ENCODE peak calls at places on chromosomes 16 and 17, in four cellular contexts. U is tibial artery, S is uterus, Z is A549. Q is an unnamed sample.

GRCh38 chr16:69087161-69087581 is 18.3 kb upstream of the HAS3 start:
- DNase-seq in U (no peak), S (no peak), Z (no peak), Q (no peak)

GRCh38 chr16:57049678-57050077 is 42.7 kb upstream of the CPNE2 start:
- DNase-seq in U (no peak), S (no peak), Z (no peak), Q (no peak)

GRCh38 chr17:79919164-79919585 is 79.9 kb upstream of the CBX4 start:
- DNase-seq in U (peak; percentile 84), S (peak; percentile 62), Z (peak; percentile 74), Q (no peak)

GRCh38 chr17:50661795-50662391 is 27.2 kb downstream of the ABCC3 start:
- DNase-seq in U (peak; percentile 30), S (peak; percentile 62), Z (peak; percentile 100), Q (peak; percentile 96)

GRCh38 chr17:77178586-77178985 is 37.8 kb downstream of the SEC14L1 start:
- DNase-seq in U (no peak), S (no peak), Z (no peak), Q (no peak)

GRCh38 chr17:27494192-27495091 is 38.2 kb downstream of the KSR1 start:
- DNase-seq in U (peak; percentile 92), S (peak; percentile 47), Z (peak; percentile 83), Q (no peak)

GRCh38 chr17:50688168-50688719 is 19.5 kb downstream of the ANKRD40 start:
- DNase-seq in U (no peak), S (no peak), Z (no peak), Q (no peak)

GRCh38 chr16:2195316-2196161 is 866 bp downstream of the CASKIN1 start:
- DNase-seq in U (no peak), S (no peak), Z (no peak), Q (no peak)

GRCh38 chr17:45430738-45431530 is 1.7 kb downstream of the ARHGAP27 start:
- DNase-seq in U (no peak), S (no peak), Z (no peak), Q (no peak)

GRCh38 chr16:54288592-54289241 is 2.1 kb upstream of the IRX3 start:
- DNase-seq in U (no peak), S (no peak), Z (no peak), Q (no peak)

GRCh38 chr16:5575121-5575520 is 477.5 kb upstream of the EEF2KMT start:
- DNase-seq in U (no peak), S (no peak), Z (no peak), Q (no peak)

GRCh38 chr16:70572926-70573270 is 49.3 kb downstream of the SF3B3 start:
- DNase-seq in U (no peak), S (no peak), Z (no peak), Q (no peak)

GRCh38 chr16:53950677-53951076 is 246.7 kb downstream of the FTO start:
- DNase-seq in U (no peak), S (no peak), Z (no peak), Q (no peak)

GRCh38 chr17:82583720-82584234 is 64.2 kb downstream of the FOXK2 start:
- DNase-seq in U (no peak), S (no peak), Z (no peak), Q (no peak)

GRCh38 chr17:561118-561517 is 153.5 kb downstream of the VPS53 start:
- DNase-seq in U (no peak), S (no peak), Z (no peak), Q (no peak)

GRCh38 chr16:57260294-57260929 is 15.4 kb downstream of the ARL2BP start:
- DNase-seq in U (no peak), S (no peak), Z (no peak), Q (peak; percentile 72)

GRCh38 chr17:50909765-50910661 is 43.9 kb upstream of the TOB1 start:
- DNase-seq in U (no peak), S (no peak), Z (no peak), Q (no peak)

GRCh38 chr17:60743812-60744211 is 66.2 kb downstream of the BCAS3 start:
- DNase-seq in U (no peak), S (no peak), Z (no peak), Q (no peak)

GRCh38 chr16:79947771-79948170 is 347.2 kb upstream of the MAF start:
- DNase-seq in U (no peak), S (no peak), Z (no peak), Q (no peak)

GRCh38 chr16:11107781-11108465 is 148.1 kb downstream of the SOCS1 start:
- DNase-seq in U (no peak), S (no peak), Z (no peak), Q (peak; percentile 65)

GRCh38 chr17:77451271-77451893 is 310.6 kb downstream of the SEC14L1 start:
- DNase-seq in U (no peak), S (peak; percentile 75), Z (no peak), Q (peak; percentile 89)

GRCh38 chr17:74639704-74640142 is 16.2 kb upstream of the CD300E start:
- DNase-seq in U (peak; percentile 23), S (no peak), Z (no peak), Q (no peak)

GRCh38 chr16:46947900-46948547 is 25.4 kb downstream of the DNAJA2 start:
- DNase-seq in U (no peak), S (no peak), Z (peak; percentile 55), Q (peak; percentile 9)

GRCh38 chr17:30886187-30886586 is 19.9 kb downstream of the TEFM start:
- DNase-seq in U (no peak), S (no peak), Z (no peak), Q (no peak)

GRCh38 chr17:79073706-79074088 is 927 bp upstream of the ENGASE start:
- DNase-seq in U (no peak), S (no peak), Z (no peak), Q (no peak)

GRCh38 chr16:10961231-10961630 is 16.9 kb downstream of the CLEC16A start:
- DNase-seq in U (peak; percentile 72), S (no peak), Z (no peak), Q (peak; percentile 41)

GRCh38 chr16:30027588-30028437 is 3.3 kb downstream of the TLCD3B start:
- DNase-seq in U (no peak), S (no peak), Z (no peak), Q (no peak)

GRCh38 chr17:5757306-5757907 is 173.1 kb upstream of the NLRP1 start:
- DNase-seq in U (no peak), S (no peak), Z (no peak), Q (no peak)

GRCh38 chr17:57518587-57519118 is 226.4 kb downstream of the CCDC182 start:
- DNase-seq in U (no peak), S (no peak), Z (no peak), Q (no peak)

GRCh38 chr16:84286568-84287220 is 8.0 kb upstream of the WFDC1 start:
- DNase-seq in U (peak; percentile 64), S (peak; percentile 50), Z (no peak), Q (no peak)

GRCh38 chr16:85350973-85351372 is 238.7 kb upstream of the CIBAR2 start:
- DNase-seq in U (peak; percentile 92), S (peak; percentile 67), Z (peak; percentile 89), Q (peak; percentile 94)

GRCh38 chr16:11229906-11230305 is 26.1 kb downstream of the SOCS1 start:
- DNase-seq in U (no peak), S (no peak), Z (no peak), Q (no peak)

GRCh38 chr17:289409-289808 is 63.2 kb downstream of the RPH3AL start:
- DNase-seq in U (peak; percentile 6), S (peak; percentile 7), Z (no peak), Q (peak; percentile 31)

GRCh38 chr17:49656247-49656646 is 21.6 kb downstream of the SPOP start:
- DNase-seq in U (no peak), S (no peak), Z (no peak), Q (no peak)

GRCh38 chr17:17141860-17142552 is 64.1 kb downstream of the PLD6 start:
- DNase-seq in U (no peak), S (peak; percentile 37), Z (peak; percentile 63), Q (peak; percentile 33)

GRCh38 chr17:1650731-1651558 is 1.3 kb upstream of the RILP start:
- DNase-seq in U (no peak), S (no peak), Z (no peak), Q (no peak)

GRCh38 chr17:1647802-1648581 is 1.7 kb downstream of the RILP start:
- DNase-seq in U (peak; percentile 47), S (no peak), Z (peak; percentile 67), Q (no peak)

GRCh38 chr17:1649844-1650409 is at the start of gene RILP:
- DNase-seq in U (peak; percentile 74), S (peak; percentile 70), Z (peak; percentile 74), Q (no peak)

GRCh38 chr17:1648582-1649115 is 1.0 kb downstream of the RILP start:
- DNase-seq in U (peak; percentile 94), S (peak; percentile 97), Z (peak; percentile 97), Q (peak; percentile 92)

GRCh38 chr17:1649116-1649843 is 386 bp downstream of the RILP start:
- DNase-seq in U (peak; percentile 89), S (peak; percentile 89), Z (peak; percentile 82), Q (peak; percentile 87)
- H3K4me1 ChIP-seq in U (peaks cover 31% of the 10 kb centered on the region), S (peaks cover 13% of the 10 kb centered on the region), Z (peaks cover 29% of the 10 kb centered on the region), Q (peaks cover 31% of the 10 kb centered on the region)

DNA sequence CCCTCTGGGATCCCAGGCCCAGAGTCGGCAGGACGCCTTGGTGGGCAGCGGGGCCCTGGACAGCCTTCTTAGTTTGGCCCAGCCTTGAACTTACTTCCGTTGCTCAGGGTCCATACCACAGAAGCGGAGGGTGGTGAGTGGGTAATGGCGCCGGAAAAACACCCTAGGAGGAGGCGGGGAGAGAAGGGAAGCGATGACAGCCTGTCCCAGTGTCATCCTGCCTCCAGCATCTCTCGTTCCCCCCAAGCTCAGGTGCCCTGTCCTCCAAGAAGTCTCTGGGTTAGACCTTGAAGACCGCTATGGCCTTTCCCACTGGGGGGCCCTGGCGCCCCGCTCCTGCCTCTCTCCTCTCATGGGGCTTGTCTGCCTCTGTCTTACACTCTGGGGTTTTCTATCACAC is 22.9 kb downstream of the TNS4 start:
- DNase-seq in U (no peak), S (no peak), Z (no peak), Q (no peak)
- H3K4me1 ChIP-seq in U (peaks cover 6% of the 10 kb centered on the region), S (no peaks in the 10 kb centered on the region), Z (peaks cover 83% of the 10 kb centered on the region), Q (peaks cover 9% of the 10 kb centered on the region)

DNA sequence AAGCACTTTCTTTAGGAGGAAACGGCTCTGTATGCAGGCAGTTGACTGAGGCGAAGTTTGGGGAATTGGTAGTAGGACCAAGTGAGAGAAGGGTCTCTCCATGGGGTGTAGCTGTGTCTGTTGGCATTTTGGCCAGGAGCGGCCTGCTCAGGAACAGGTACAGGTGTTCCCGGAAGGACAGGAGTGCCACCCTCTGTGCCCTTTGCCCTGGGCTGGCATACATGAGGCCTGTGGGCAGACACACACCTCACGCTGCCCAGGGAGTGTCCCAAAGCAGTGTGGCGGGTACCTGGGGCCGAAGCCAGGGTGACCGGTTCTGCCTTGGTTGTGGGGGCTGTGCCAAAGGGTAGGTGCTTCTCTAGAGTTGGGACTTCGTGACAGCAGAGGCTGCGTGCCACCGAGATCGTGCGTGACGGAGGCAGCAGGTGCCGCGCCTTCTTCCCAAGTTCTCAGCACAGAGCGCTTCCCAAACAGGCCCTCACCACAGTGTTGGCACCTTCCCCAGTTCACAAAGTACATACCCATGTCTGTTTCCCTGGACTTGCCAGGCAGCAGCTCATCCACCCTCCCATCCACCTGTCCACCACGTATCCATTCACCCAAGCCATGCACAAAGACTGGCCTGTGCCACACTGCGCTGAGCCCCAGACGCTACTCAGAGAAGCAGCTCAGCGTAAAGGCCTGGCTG is 19.9 kb upstream of the TCF25 start:
- DNase-seq in U (no peak), S (no peak), Z (no peak), Q (no peak)
- H3K4me1 ChIP-seq in U (no peaks in the 10 kb centered on the region), S (no peaks in the 10 kb centered on the region), Z (no peaks in the 10 kb centered on the region), Q (no peaks in the 10 kb centered on the region)

DNA sequence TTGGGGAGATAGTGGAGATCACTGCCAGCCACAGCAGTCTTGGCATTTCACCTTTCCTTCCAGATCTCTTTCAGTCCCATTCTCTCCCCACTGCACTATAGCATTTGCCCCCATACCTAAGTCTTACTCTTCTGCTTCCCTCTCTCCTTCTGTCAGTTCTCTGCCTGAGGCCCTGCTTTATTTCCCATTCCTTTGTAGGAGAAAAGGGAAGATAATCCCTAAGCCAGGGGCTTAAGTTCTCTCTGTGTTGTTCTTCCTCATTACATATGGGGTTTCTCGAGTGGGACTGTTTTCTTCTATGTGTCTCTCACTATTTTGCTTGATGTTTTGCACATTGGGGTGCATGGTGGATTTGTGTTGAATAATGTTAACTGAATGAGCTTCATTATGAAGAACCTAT is 6.4 kb downstream of the KDM6B start:
- DNase-seq in U (no peak), S (no peak), Z (no peak), Q (no peak)
- H3K4me1 ChIP-seq in U (peaks cover 51% of the 10 kb centered on the region), S (peaks cover 15% of the 10 kb centered on the region), Z (peaks cover 49% of the 10 kb centered on the region), Q (peaks cover 48% of the 10 kb centered on the region)